ENCODE peak calls at places on chromosome 3, in nine cellular contexts. One of them, this sample, is unnamed.

GRCh38 chr3:169865176-169865800 is 4.4 kb downstream of the LRRC31 start:
- DNase-seq in neural progenitor cell: no peak
- DNase-seq in naive B cell: peak
- DNase-seq in AG08395: no peak
- DNase-seq in Daoy: no peak
- DNase-seq in AG09319: no peak
- DNase-seq in WTC11: no peak
- DNase-seq in NCI-H1694 treated with DMSO at 0.1 percent for 48 hours: no peak
- DNase-seq in RWPE1: no peak
- DNase-seq in this sample: no peak

GRCh38 chr3:115169808-115170207 is 22.7 kb upstream of the ZBTB20 start:
- DNase-seq in neural progenitor cell: no peak
- DNase-seq in naive B cell: no peak
- DNase-seq in AG08395: peak
- DNase-seq in Daoy: no peak
- DNase-seq in AG09319: no peak
- DNase-seq in WTC11: no peak
- DNase-seq in NCI-H1694 treated with DMSO at 0.1 percent for 48 hours: peak
- DNase-seq in RWPE1: no peak
- DNase-seq in this sample: no peak

GRCh38 chr3:60887574-60887973 is 363.7 kb downstream of the FHIT start:
- DNase-seq in neural progenitor cell: no peak
- DNase-seq in naive B cell: no peak
- DNase-seq in AG08395: no peak
- DNase-seq in Daoy: no peak
- DNase-seq in AG09319: no peak
- DNase-seq in WTC11: no peak
- DNase-seq in NCI-H1694 treated with DMSO at 0.1 percent for 48 hours: no peak
- DNase-seq in RWPE1: no peak
- DNase-seq in this sample: no peak

GRCh38 chr3:128348805-128349531 is 117.7 kb downstream of the DNAJB8 start:
- DNase-seq in neural progenitor cell: peak
- DNase-seq in naive B cell: no peak
- DNase-seq in AG08395: no peak
- DNase-seq in Daoy: no peak
- DNase-seq in AG09319: no peak
- DNase-seq in WTC11: no peak
- DNase-seq in NCI-H1694 treated with DMSO at 0.1 percent for 48 hours: no peak
- DNase-seq in RWPE1: no peak
- DNase-seq in this sample: no peak

GRCh38 chr3:129596194-129597086 is 10.0 kb downstream of the PLXND1 start:
- DNase-seq in neural progenitor cell: peak
- DNase-seq in naive B cell: no peak
- DNase-seq in AG08395: peak
- DNase-seq in Daoy: peak
- DNase-seq in AG09319: peak
- DNase-seq in WTC11: no peak
- DNase-seq in NCI-H1694 treated with DMSO at 0.1 percent for 48 hours: peak
- DNase-seq in RWPE1: no peak
- DNase-seq in this sample: peak

GRCh38 chr3:46759239-46760152 is 41.8 kb upstream of the PRSS50 start:
- DNase-seq in neural progenitor cell: peak
- DNase-seq in naive B cell: no peak
- DNase-seq in AG08395: no peak
- DNase-seq in Daoy: no peak
- DNase-seq in AG09319: no peak
- DNase-seq in WTC11: no peak
- DNase-seq in NCI-H1694 treated with DMSO at 0.1 percent for 48 hours: no peak
- DNase-seq in RWPE1: no peak
- DNase-seq in this sample: no peak

GRCh38 chr3:187985636-187986035 is 168.3 kb upstream of the LPP start:
- DNase-seq in neural progenitor cell: no peak
- DNase-seq in naive B cell: no peak
- DNase-seq in AG08395: no peak
- DNase-seq in Daoy: no peak
- DNase-seq in AG09319: no peak
- DNase-seq in WTC11: no peak
- DNase-seq in NCI-H1694 treated with DMSO at 0.1 percent for 48 hours: no peak
- DNase-seq in RWPE1: no peak
- DNase-seq in this sample: no peak

GRCh38 chr3:78589778-78590177 is 1178.0 kb downstream of the ROBO1 start:
- DNase-seq in neural progenitor cell: peak
- DNase-seq in naive B cell: no peak
- DNase-seq in AG08395: no peak
- DNase-seq in Daoy: no peak
- DNase-seq in AG09319: no peak
- DNase-seq in WTC11: no peak
- DNase-seq in NCI-H1694 treated with DMSO at 0.1 percent for 48 hours: no peak
- DNase-seq in RWPE1: no peak
- DNase-seq in this sample: no peak

GRCh38 chr3:10142707-10143560 is 1.4 kb downstream of the VHL start:
- DNase-seq in neural progenitor cell: no peak
- DNase-seq in naive B cell: no peak
- DNase-seq in AG08395: no peak
- DNase-seq in Daoy: no peak
- DNase-seq in AG09319: no peak
- DNase-seq in WTC11: no peak
- DNase-seq in NCI-H1694 treated with DMSO at 0.1 percent for 48 hours: no peak
- DNase-seq in RWPE1: peak
- DNase-seq in this sample: no peak

GRCh38 chr3:100563228-100563627 is 46.2 kb upstream of the ADGRG7 start:
- DNase-seq in neural progenitor cell: no peak
- DNase-seq in naive B cell: no peak
- DNase-seq in AG08395: no peak
- DNase-seq in Daoy: no peak
- DNase-seq in AG09319: no peak
- DNase-seq in WTC11: no peak
- DNase-seq in NCI-H1694 treated with DMSO at 0.1 percent for 48 hours: no peak
- DNase-seq in RWPE1: no peak
- DNase-seq in this sample: no peak